ENCODE peak calls at places on chromosomes 5 and 9, in seven cellular contexts. Q is AG09309; Y is activated naive CD8-positive, alpha-beta T cell treated with anti-CD3 and anti-CD28 coated beads, Interleukin-2, amount 50 U/mL, for 16 hours; H is NCI-H226; B is activated T-helper 2 cell treated with anti-CD3 and anti-CD28 coated beads, Interferon-gamma antibody, Interleukin-2, Interleukin-4, amounts not matched to agents 10 μg/mL and 5 μg/mL and 100 μg/mL, durations not matched to agents 14 hours and 24 hours and 36 hours; P is RPMI7951; M is heart left ventricle. A is an unnamed sample.

GRCh38 chr5:144436007-144436406 is 265.3 kb downstream of the KCTD16 start:
- DNase-seq in Q (no peak), Y (no peak), H (no peak), B (no peak), P (no peak), M (no peak), A (no peak)

GRCh38 chr9:93586290-93587057 is 10.1 kb downstream of the PHF2 start:
- DNase-seq in Q (no peak), Y (no peak), H (no peak), B (no peak), P (no peak), M (no peak), A (no peak)

GRCh38 chr9:109568568-109569210 is 70.6 kb upstream of the PTPN3 start:
- DNase-seq in Q (no peak), Y (no peak), H (no peak), B (no peak), P (no peak), M (no peak), A (no peak)

GRCh38 chr5:69048233-69048632 is 45.6 kb upstream of the SLC30A5 start:
- DNase-seq in Q (no peak), Y (no peak), H (no peak), B (no peak), P (peak), M (no peak), A (no peak)

GRCh38 chr5:170493028-170493820 is 10.6 kb upstream of the KCNIP1 start:
- DNase-seq in Q (no peak), Y (no peak), H (no peak), B (no peak), P (peak), M (no peak), A (no peak)

GRCh38 chr5:113336975-113337374 is 97.8 kb downstream of the TSSK1B start:
- DNase-seq in Q (peak), Y (no peak), H (peak), B (no peak), P (peak), M (no peak), A (no peak)

GRCh38 chr5:57989378-57989777 is 470.5 kb downstream of the PLK2 start:
- DNase-seq in Q (no peak), Y (no peak), H (peak), B (no peak), P (peak), M (no peak), A (no peak)

GRCh38 chr5:174247239-174247638 is 201.7 kb downstream of the NSG2 start:
- DNase-seq in Q (no peak), Y (no peak), H (no peak), B (no peak), P (no peak), M (no peak), A (no peak)

GRCh38 chr5:171619196-171619595 is 166.4 kb upstream of the SMIM23 start:
- DNase-seq in Q (no peak), Y (no peak), H (no peak), B (no peak), P (no peak), M (no peak), A (no peak)

GRCh38 chr9:95250462-95251058 is 66.9 kb downstream of the FANCC start:
- DNase-seq in Q (no peak), Y (no peak), H (no peak), B (no peak), P (no peak), M (no peak), A (no peak)

GRCh38 chr9:98316445-98317133 is 61.1 kb upstream of the TBC1D2 start:
- DNase-seq in Q (no peak), Y (no peak), H (no peak), B (no peak), P (no peak), M (no peak), A (no peak)

GRCh38 chr9:134413890-134414731 is 87.9 kb downstream of the RXRA start:
- DNase-seq in Q (peak), Y (no peak), H (peak), B (no peak), P (peak), M (peak), A (peak)

GRCh38 chr9:113502427-113503008 is 39.0 kb downstream of the RGS3 start:
- DNase-seq in Q (no peak), Y (no peak), H (no peak), B (no peak), P (no peak), M (no peak), A (no peak)

GRCh38 chr9:19992556-19992955 is 203.7 kb upstream of the SLC24A2 start:
- DNase-seq in Q (peak), Y (no peak), H (peak), B (no peak), P (peak), M (no peak), A (no peak)

GRCh38 chr5:87393331-87393730 is 19.4 kb downstream of the CCNH start:
- DNase-seq in Q (peak), Y (no peak), H (peak), B (no peak), P (peak), M (no peak), A (peak)

GRCh38 chr5:54717870-54718269 is 200.3 kb downstream of the SNX18 start:
- DNase-seq in Q (no peak), Y (no peak), H (no peak), B (peak), P (no peak), M (no peak), A (no peak)

GRCh38 chr5:20335978-20336377 is 348.0 kb upstream of the CDH18 start:
- DNase-seq in Q (no peak), Y (no peak), H (no peak), B (no peak), P (no peak), M (no peak), A (no peak)